ENCODE peak calls at places on chromosomes 6 and 20, in eight cellular contexts. T, M, A, P, X, V, C and G are unnamed samples.

GRCh38 chr20:47317127-47317895 is 39.2 kb downstream of the ZMYND8 start:
- DNase-seq in C (peak), T (peak), M (peak), V (peak), P (peak), X (peak), A (no peak), G (peak)

GRCh38 chr6:127516676-127517273 is 2.4 kb downstream of the MTCL3 start:
- DNase-seq in T (peak), M (no peak), V (peak), C (peak), A (no peak), X (no peak), P (no peak), G (no peak)

GRCh38 chr6:158552055-158552795 is 7.7 kb upstream of the TMEM181 start:
- DNase-seq in T (no peak), C (no peak), M (no peak), V (no peak), P (no peak), A (no peak), X (no peak), G (no peak)

GRCh38 chr6:18280084-18280483 is 15.8 kb upstream of the DEK start:
- DNase-seq in A (no peak), V (peak), T (peak), P (peak), X (no peak), C (peak), M (no peak), G (no peak)

GRCh38 chr6:121724576-121724975 is 289.1 kb downstream of the GJA1 start:
- DNase-seq in P (no peak), A (no peak), C (no peak), X (no peak), T (no peak), V (no peak), M (no peak), G (no peak)

GRCh38 chr6:41637179-41638001 is 878 bp upstream of the MDFI start:
- DNase-seq in M (no peak), C (peak), P (no peak), A (no peak), T (no peak), V (no peak), X (no peak), G (no peak)

GRCh38 chr20:4794846-4795245 is 73.1 kb downstream of the PRND start:
- DNase-seq in A (no peak), V (no peak), C (no peak), X (no peak), M (no peak), P (peak), T (no peak), G (no peak)

GRCh38 chr6:113994934-113995342 is 24.0 kb upstream of the HDAC2 start:
- DNase-seq in C (peak), P (peak), A (no peak), T (peak), M (no peak), X (peak), V (peak), G (no peak)

GRCh38 chr20:48679603-48680002 is 148.2 kb downstream of the PREX1 start:
- DNase-seq in T (no peak), A (no peak), P (no peak), X (no peak), V (no peak), C (no peak), M (no peak), G (no peak)

GRCh38 chr20:10763117-10763516 is 89.3 kb upstream of the JAG1 start:
- DNase-seq in P (peak), V (no peak), T (no peak), M (no peak), A (no peak), X (no peak), C (no peak), G (no peak)

GRCh38 chr6:132511836-132512230 is 1.1 kb downstream of the STX7 start:
- DNase-seq in P (no peak), V (no peak), X (no peak), A (no peak), T (peak), M (no peak), C (no peak), G (no peak)

GRCh38 chr6:52603000-52603795 is 26.3 kb upstream of the TRAM2 start:
- DNase-seq in X (no peak), A (no peak), C (peak), P (peak), V (no peak), M (no peak), T (peak), G (no peak)

GRCh38 chr6:31402324-31403282 is 792 bp upstream of the MICA start:
- DNase-seq in M (no peak), C (peak), X (no peak), A (no peak), P (peak), T (peak), V (peak), G (peak)

GRCh38 chr6:90714319-90714718 is 127.4 kb upstream of the MAP3K7 start:
- DNase-seq in T (peak), A (no peak), V (peak), X (no peak), P (no peak), C (peak), M (no peak), G (no peak)

GRCh38 chr20:22248052-22248667 is 336.2 kb downstream of the FOXA2 start:
- DNase-seq in C (peak), V (peak), A (no peak), P (no peak), T (peak), X (no peak), M (no peak), G (no peak)

GRCh38 chr6:373773-374724 is 17.5 kb upstream of the IRF4 start:
- DNase-seq in T (peak), P (no peak), V (no peak), A (no peak), C (peak), X (no peak), M (no peak), G (no peak)

GRCh38 chr20:22827916-22828315 is 207.2 kb upstream of the SSTR4 start:
- DNase-seq in C (peak), T (peak), V (peak), X (no peak), A (no peak), P (no peak), M (no peak), G (no peak)

GRCh38 chr20:24646331-24646730 is 176.9 kb downstream of the SYNDIG1 start:
- DNase-seq in V (no peak), M (no peak), X (no peak), A (no peak), P (no peak), C (no peak), T (no peak), G (no peak)

GRCh38 chr6:37038297-37039198 is 33.1 kb downstream of the FGD2 start:
- DNase-seq in A (no peak), X (no peak), M (peak), T (no peak), P (no peak), C (peak), V (no peak), G (no peak)

GRCh38 chr20:23125625-23126191 is 39.6 kb upstream of the CD93 start:
- DNase-seq in C (peak), V (no peak), M (peak), P (peak), A (no peak), X (no peak), T (no peak), G (no peak)

DNA sequence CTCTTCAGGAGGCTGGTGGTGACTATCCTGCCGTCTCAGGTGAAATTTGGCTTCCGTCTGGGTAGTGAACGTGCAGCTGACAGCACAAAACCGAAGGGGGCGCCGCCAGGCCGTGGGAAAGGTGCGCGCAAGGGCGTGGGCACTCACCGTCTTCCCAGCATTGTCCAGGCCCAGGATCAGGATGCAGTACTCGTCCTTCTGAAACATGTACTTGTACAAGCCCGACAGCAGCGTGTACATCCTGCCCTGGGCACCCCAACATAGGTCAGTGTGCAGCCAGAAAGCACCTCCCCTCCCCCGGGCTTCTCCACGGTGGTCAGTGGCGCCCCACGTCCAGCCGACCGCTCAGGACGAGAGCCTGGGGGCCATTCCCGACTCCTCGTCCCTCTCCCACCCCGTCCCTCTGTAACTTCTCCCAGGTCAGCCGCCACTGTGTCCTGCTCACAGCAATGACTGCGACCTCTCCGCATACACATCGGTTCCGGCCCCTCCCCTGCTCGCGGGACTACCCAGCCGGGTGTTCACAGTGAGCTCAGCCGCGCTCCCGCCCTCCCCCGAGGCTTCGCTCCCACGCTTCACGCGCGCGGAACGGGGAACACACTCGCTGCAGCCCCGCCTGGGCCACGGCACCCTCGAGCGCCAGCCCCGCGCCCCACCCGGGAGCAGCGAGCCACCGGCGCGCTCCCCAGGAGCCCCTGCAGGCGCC is 771 bp downstream of the ARFRP1 start:
- DNase-seq in P (no peak), V (peak), M (no peak), C (peak), A (peak), X (no peak), T (peak), G (no peak)
- TF ChIP-seq CTCF in P (peak), V (peak), M (no peak), C (peak), A (peak), X (peak), T (peak), G (no peak)

DNA sequence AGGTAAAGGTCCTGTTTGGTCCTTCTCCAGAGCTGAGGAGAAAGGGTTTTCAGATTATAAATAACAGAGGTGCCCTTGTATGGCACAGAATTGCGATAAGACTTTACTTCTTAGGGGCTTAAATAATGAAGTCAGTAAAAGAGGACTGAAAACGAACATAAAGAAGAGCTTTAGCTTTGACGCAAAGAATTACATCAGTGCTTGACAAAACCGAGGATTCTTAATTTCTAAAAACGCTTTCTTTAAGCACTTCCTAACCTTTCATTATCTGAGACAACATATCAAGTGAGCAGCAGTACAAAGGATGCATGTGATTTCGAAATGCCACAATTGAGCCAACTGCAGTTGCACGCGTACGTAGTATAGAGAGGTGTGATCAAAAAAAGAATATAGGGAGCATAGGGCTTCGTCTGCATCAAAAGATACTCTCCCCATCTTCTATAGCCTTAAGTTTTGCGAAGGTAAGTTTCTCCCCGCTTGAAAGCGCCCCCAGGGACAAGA is 848 bp upstream of the LOC128125822 start:
- DNase-seq in X (no peak), C (no peak), M (no peak), A (no peak), V (no peak), P (no peak), T (no peak), G (no peak)
- TF ChIP-seq CTCF in X (peak), C (no peak), M (no peak), A (no peak), V (peak), P (no peak), T (peak), G (no peak)

GRCh38 chr20:63692436-63693078 is 3.9 kb upstream of the TNFRSF6B start:
- DNase-seq in T (no peak), C (no peak), V (no peak), A (no peak), X (no peak), P (no peak), M (no peak), G (no peak)
- TF ChIP-seq CTCF in T (no peak), C (no peak), V (no peak), A (no peak), X (no peak), P (peak), M (no peak), G (no peak)

GRCh38 chr20:34109442-34109841 is 2.6 kb downstream of the EIF2S2 start:
- DNase-seq in M (no peak), X (no peak), C (no peak), P (no peak), T (no peak), V (no peak), A (no peak), G (no peak)

GRCh38 chr20:34111057-34111711 is 859 bp downstream of the EIF2S2 start:
- DNase-seq in A (no peak), X (no peak), V (peak), C (peak), M (no peak), P (peak), T (peak), G (no peak)

GRCh38 chr20:34111712-34112599 is at the start of gene EIF2S2:
- DNase-seq in T (peak), C (peak), P (peak), X (peak), M (peak), V (peak), A (peak), G (peak)

GRCh38 chr20:34108616-34109174 is 3.3 kb downstream of the EIF2S2 start:
- DNase-seq in P (no peak), A (no peak), V (no peak), X (no peak), T (no peak), C (peak), M (no peak), G (no peak)

DNA sequence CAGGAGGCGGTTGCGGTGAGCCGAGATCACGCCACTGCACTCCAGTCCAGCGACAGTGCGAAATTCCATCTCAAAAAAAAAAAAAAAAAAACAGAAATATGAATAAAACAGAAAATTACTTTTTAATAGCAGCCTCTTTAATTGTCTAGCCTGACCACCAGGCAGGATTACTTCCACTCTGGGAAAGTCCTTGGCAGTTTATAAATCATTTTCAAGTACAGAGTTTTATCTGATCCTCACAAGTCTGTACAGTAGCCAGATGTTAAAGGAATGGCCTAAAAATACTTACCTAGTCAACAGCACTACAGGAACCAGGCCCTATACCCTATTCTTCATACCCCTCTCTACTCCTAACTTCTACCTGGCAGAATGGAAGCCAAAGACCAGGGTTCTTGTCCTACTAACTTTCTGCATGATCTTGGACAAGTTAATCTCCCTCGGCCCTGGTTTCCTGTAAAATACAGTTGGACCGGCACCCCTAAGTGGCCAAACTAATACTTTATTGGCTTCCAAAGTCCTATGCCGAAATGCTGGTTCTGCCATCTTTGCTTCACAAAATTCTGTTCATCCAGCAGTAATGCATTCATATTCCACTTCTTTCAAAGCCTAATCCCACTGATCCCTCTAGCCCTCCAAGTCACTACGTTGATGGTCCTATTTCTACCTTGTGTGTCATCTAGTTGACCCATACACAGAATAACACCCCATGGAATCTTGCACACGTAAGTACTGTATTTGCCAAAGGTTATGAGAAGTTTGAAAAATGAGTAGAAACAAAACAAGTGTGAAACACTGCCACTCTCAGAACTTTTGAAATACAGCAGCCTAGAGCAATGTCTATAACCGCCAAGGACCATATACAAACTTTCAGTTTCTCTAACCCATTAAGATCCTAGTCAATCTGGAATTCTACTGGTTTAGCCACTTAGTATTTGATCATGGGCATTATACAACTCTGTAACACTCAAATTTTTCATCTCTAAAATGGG is 1.7 kb downstream of the EIF2S2 start:
- DNase-seq in A (no peak), M (no peak), V (no peak), C (no peak), P (peak), X (no peak), T (no peak), G (no peak)
- TF ChIP-seq CTCF in A (no peak), M (no peak), V (no peak), C (no peak), P (no peak), X (no peak), T (no peak), G (no peak)

GRCh38 chr6:6645266-6645917 is 56.9 kb downstream of the LY86 start:
- DNase-seq in X (no peak), M (no peak), A (no peak), P (no peak), C (peak), T (peak), V (peak), G (no peak)

GRCh38 chr6:6648659-6649343 is 60.3 kb downstream of the LY86 start:
- DNase-seq in A (no peak), X (no peak), T (no peak), M (no peak), C (no peak), P (no peak), V (no peak), G (no peak)

GRCh38 chr6:6646384-6646783 is 57.9 kb downstream of the LY86 start:
- DNase-seq in T (no peak), X (no peak), V (no peak), A (no peak), C (no peak), M (no peak), P (no peak), G (no peak)

GRCh38 chr6:6649824-6650349 is 61.4 kb downstream of the LY86 start:
- DNase-seq in M (no peak), C (no peak), T (no peak), A (no peak), V (no peak), P (no peak), X (no peak), G (no peak)

GRCh38 chr6:6646859-6647258 is 58.3 kb downstream of the LY86 start:
- DNase-seq in A (no peak), V (no peak), P (no peak), T (no peak), C (no peak), X (no peak), M (no peak), G (no peak)
- TF ChIP-seq CTCF in A (no peak), V (peak), P (no peak), T (no peak), C (no peak), X (no peak), M (no peak), G (no peak)

GRCh38 chr20:45098096-45098773 is 2.7 kb downstream of the KCNS1 start:
- DNase-seq in M (no peak), X (no peak), V (peak), A (no peak), T (peak), C (peak), P (peak), G (no peak)
- TF ChIP-seq CTCF in M (no peak), X (peak), V (peak), A (peak), T (peak), C (peak), P (peak), G (no peak)

GRCh38 chr6:112618796-112619195 is 271.7 kb downstream of the RFPL4B start:
- DNase-seq in A (no peak), C (no peak), P (peak), T (no peak), M (no peak), X (no peak), V (no peak), G (no peak)
- TF ChIP-seq CTCF in A (peak), C (no peak), P (peak), T (no peak), M (no peak), X (peak), V (peak), G (no peak)

GRCh38 chr20:2244993-2245392 is 50.8 kb upstream of the TGM3 start:
- DNase-seq in X (no peak), C (no peak), V (no peak), M (no peak), A (no peak), P (no peak), T (no peak), G (no peak)
- TF ChIP-seq CTCF in X (no peak), C (no peak), V (peak), M (no peak), A (peak), P (no peak), T (no peak), G (no peak)